ENCODE peak calls at places on chromosome 17, in ten cellular contexts. S is RPMI8226; P is central memory CD8-positive, alpha-beta T cell; T is NCI-H226; Q is frontal cortex; W is activated T-cell treated with anti-CD3 and anti-CD28 coated beads, Interleukin-2, amount 50 U/mL, for 72 hours; V is neural crest cell; Y is PC-9; J is EL; A is activated gamma-delta T cell treated with anti-CD3 and anti-CD28 coated beads, Interleukin-2, amount 50 U/mL, for 16 hours. C is an unnamed sample.

GRCh38 chr17:51597340-51597739 is 337.0 kb downstream of the UTP18 start:
- DNase-seq in V (no peak), A (no peak), Y (no peak), Q (no peak), W (no peak), P (no peak), J (no peak), T (no peak), S (no peak), C (no peak)

GRCh38 chr17:73588291-73589095 is 55.8 kb downstream of the SDK2 start:
- DNase-seq in S (no peak), Y (no peak), W (no peak), A (no peak), J (no peak), V (no peak), Q (no peak), T (no peak), P (no peak), C (no peak)

GRCh38 chr17:6857336-6857735 is 25.8 kb upstream of the TEKT1 start:
- DNase-seq in T (no peak), A (no peak), J (no peak), V (no peak), Y (no peak), P (no peak), Q (no peak), W (no peak), S (no peak), C (no peak)

GRCh38 chr17:45231481-45232116 is 9.9 kb downstream of the FMNL1 start:
- DNase-seq in W (no peak), S (peak; percentile 33), V (no peak), P (no peak), Q (no peak), T (no peak), J (no peak), Y (no peak), A (no peak), C (peak; percentile 23)

GRCh38 chr17:77555741-77556291 is 402.7 kb upstream of the TNRC6C start:
- DNase-seq in A (no peak), S (peak; percentile 92), W (no peak), Y (no peak), Q (no peak), T (peak; percentile 20), J (no peak), P (no peak), V (no peak), C (peak; percentile 48)

GRCh38 chr17:58232707-58233156 is 5.7 kb upstream of the LPO start:
- DNase-seq in W (peak; percentile 36), P (no peak), V (no peak), J (peak; percentile 81), T (peak; percentile 98), S (no peak), A (no peak), Q (no peak), Y (no peak), C (no peak)

GRCh38 chr17:75743625-75744206 is 21.3 kb downstream of the GALK1 start:
- DNase-seq in P (no peak), S (no peak), J (no peak), Q (no peak), T (no peak), Y (no peak), W (no peak), A (no peak), V (no peak), C (no peak)

GRCh38 chr17:66944365-66945203 is 19.9 kb upstream of the CACNG4 start:
- DNase-seq in Q (no peak), Y (peak; percentile 46), A (no peak), J (no peak), S (peak; percentile 93), T (peak; percentile 87), V (no peak), W (no peak), P (no peak), C (peak; percentile 48)

GRCh38 chr17:9116311-9116820 is 95.1 kb downstream of the NTN1 start:
- DNase-seq in P (no peak), Q (no peak), W (no peak), S (no peak), Y (no peak), A (no peak), V (peak; percentile 5), J (no peak), T (no peak), C (no peak)

GRCh38 chr17:77090476-77090875 is 50.3 kb upstream of the SEC14L1 start:
- DNase-seq in Q (no peak), P (no peak), V (no peak), S (peak; percentile 93), J (no peak), W (no peak), Y (no peak), T (no peak), A (no peak), C (no peak)

GRCh38 chr17:45919136-45919535 is 24.8 kb downstream of the MAPT start:
- DNase-seq in T (no peak), S (no peak), J (no peak), V (no peak), Y (no peak), P (no peak), W (no peak), A (no peak), Q (no peak), C (no peak)

GRCh38 chr17:29042679-29043538 is at the start of gene PIPOX:
- DNase-seq in Y (peak; percentile 39), W (no peak), J (peak; percentile 59), Q (no peak), A (no peak), T (peak; percentile 48), V (no peak), S (peak; percentile 88), P (no peak), C (peak; percentile 81)

GRCh38 chr17:58699771-58700170 is 7.4 kb downstream of the RAD51C start:
- DNase-seq in T (no peak), P (no peak), Y (no peak), V (no peak), W (no peak), S (no peak), Q (no peak), A (no peak), J (no peak), C (no peak)

GRCh38 chr17:3590768-3591167 is 18.4 kb downstream of the TRPV1 start:
- DNase-seq in Y (no peak), S (no peak), T (no peak), P (no peak), V (no peak), Q (no peak), J (no peak), W (no peak), A (no peak), C (no peak)

GRCh38 chr17:56918916-56919315 is 5.1 kb upstream of the TRIM25 start:
- DNase-seq in P (no peak), Q (no peak), A (no peak), Y (no peak), W (no peak), T (peak; percentile 69), V (no peak), S (no peak), J (no peak), C (no peak)

GRCh38 chr17:19447085-19447583 is 36.1 kb downstream of the RNF112 start:
- DNase-seq in V (peak; percentile 92), Q (peak; percentile 87), Y (peak; percentile 73), W (peak; percentile 63), A (peak; percentile 67), T (peak; percentile 47), P (peak; percentile 64), S (peak; percentile 62), J (peak; percentile 75), C (peak; percentile 85)

GRCh38 chr17:78585231-78585630 is 8.0 kb upstream of the DNAH17 start:
- DNase-seq in A (no peak), T (no peak), Y (peak; percentile 63), Q (no peak), J (no peak), S (no peak), V (no peak), W (no peak), P (no peak), C (no peak)

GRCh38 chr17:80208050-80208449 is 12.1 kb downstream of the SGSH start:
- DNase-seq in Q (no peak), W (no peak), Y (no peak), P (no peak), V (no peak), T (no peak), A (no peak), S (no peak), J (no peak), C (no peak)

GRCh38 chr17:43533699-43534098 is 12.4 kb downstream of the ETV4 start:
- DNase-seq in P (no peak), J (no peak), V (no peak), W (no peak), S (no peak), Y (no peak), T (no peak), Q (no peak), A (no peak), C (no peak)

GRCh38 chr17:66533572-66533971 is 231.2 kb downstream of the PRKCA start:
- DNase-seq in A (no peak), P (no peak), J (no peak), S (no peak), T (no peak), V (peak; percentile 38), Y (no peak), W (no peak), Q (no peak), C (peak; percentile 74)

GRCh38 chr17:83050651-83051422 is 28.6 kb upstream of the METRNL start:
- DNase-seq in Q (no peak), A (no peak), S (peak; percentile 81), J (no peak), P (no peak), W (no peak), V (no peak), T (no peak), Y (no peak), C (no peak)

GRCh38 chr17:76139801-76140660 is 1.0 kb downstream of the FOXJ1 start:
- DNase-seq in W (peak; percentile 67), A (peak; percentile 53), Q (no peak), J (no peak), Y (no peak), P (peak; percentile 30), T (no peak), V (no peak), S (no peak), C (no peak)

GRCh38 chr17:42866216-42866615 is 15.2 kb downstream of the AOC3 start:
- DNase-seq in A (no peak), S (no peak), W (no peak), Q (no peak), J (no peak), V (no peak), T (no peak), Y (no peak), P (no peak), C (no peak)

GRCh38 chr17:81135503-81136283 is 29.6 kb upstream of the PVALEF start:
- DNase-seq in A (no peak), Y (no peak), S (peak; percentile 72), J (no peak), W (no peak), P (no peak), V (no peak), Q (peak; percentile 55), T (no peak), C (no peak)

GRCh38 chr17:72422505-72423285 is 301.9 kb downstream of the SOX9 start:
- DNase-seq in V (no peak), J (peak; percentile 100), A (no peak), P (no peak), W (peak; percentile 31), T (no peak), Y (peak; percentile 93), Q (no peak), S (no peak), C (peak; percentile 70)

GRCh38 chr17:27269978-27270377 is 23.9 kb upstream of the WSB1 start:
- DNase-seq in J (no peak), W (no peak), T (no peak), V (no peak), P (no peak), Q (no peak), S (no peak), A (no peak), Y (no peak), C (no peak)

GRCh38 chr17:51703364-51704341 is 443.3 kb downstream of the UTP18 start:
- DNase-seq in T (no peak), W (no peak), S (no peak), J (peak; percentile 3), V (no peak), A (no peak), Q (no peak), Y (no peak), P (no peak), C (no peak)

GRCh38 chr17:2218426-2218825 is 85.2 kb downstream of the SMG6 start:
- DNase-seq in Q (no peak), S (no peak), W (no peak), P (no peak), T (no peak), V (no peak), J (no peak), Y (peak; percentile 32), A (no peak), C (no peak)

C was measured in cardiac muscle cell.